ENCODE peak calls at places on chromosomes 5 and 9, in five cellular contexts. W is fibroblast of villous mesenchyme; D is effector memory CD8-positive, alpha-beta T cell; X is upper lobe of right lung; P is endothelial cell. U is an unnamed sample.

GRCh38 chr5:88602584-88602983 is 280.4 kb downstream of the MEF2C start:
- DNase-seq in X (no peak), P (no peak), D (no peak), W (no peak), U (no peak)

GRCh38 chr5:42338136-42338535 is 85.1 kb upstream of the GHR start:
- DNase-seq in W (no peak), D (no peak), X (no peak), P (no peak), U (no peak)

GRCh38 chr5:20524956-20525529 is 537.0 kb upstream of the CDH18 start:
- DNase-seq in D (no peak), W (peak), P (no peak), X (no peak), U (no peak)

GRCh38 chr5:176530983-176531901 is 6.0 kb downstream of the RNF44 start:
- DNase-seq in X (no peak), P (no peak), W (no peak), D (no peak), U (peak)

GRCh38 chr5:33180900-33181299 is 259.9 kb upstream of the TARS1 start:
- DNase-seq in P (peak), X (no peak), D (no peak), W (peak), U (no peak)

GRCh38 chr9:107819772-107820171 is 330.2 kb upstream of the KLF4 start:
- DNase-seq in P (no peak), D (no peak), X (peak), W (peak), U (peak)

GRCh38 chr5:173778152-173778782 is 109.9 kb upstream of the CPEB4 start:
- DNase-seq in D (no peak), P (no peak), X (no peak), W (no peak), U (peak)

GRCh38 chr9:105554042-105554441 is 3.9 kb upstream of the FKTN start:
- DNase-seq in D (no peak), X (no peak), P (no peak), W (no peak), U (no peak)

GRCh38 chr5:68239485-68239884 is 23.9 kb downstream of the PIK3R1 start:
- DNase-seq in D (peak), P (no peak), W (peak), X (peak), U (peak)

GRCh38 chr5:145738227-145738626 is 96.9 kb downstream of the PRELID2 start:
- DNase-seq in D (no peak), W (no peak), P (no peak), X (no peak), U (no peak)

GRCh38 chr9:110351009-110351467 is 13.4 kb upstream of the TXNDC8 start:
- DNase-seq in D (no peak), P (no peak), X (no peak), W (peak), U (no peak)

GRCh38 chr5:54454602-54455001 is 897 bp upstream of the HSPB3 start:
- DNase-seq in P (no peak), X (no peak), W (no peak), D (no peak), U (no peak)

GRCh38 chr9:96169488-96169887 is 132.5 kb downstream of the HSD17B3 start:
- DNase-seq in W (peak), D (no peak), X (no peak), P (peak), U (no peak)

GRCh38 chr5:67094476-67095300 is 101.9 kb downstream of the CD180 start:
- DNase-seq in W (peak), D (no peak), P (no peak), X (no peak), U (no peak)

GRCh38 chr5:173802670-173803165 is 85.4 kb upstream of the CPEB4 start:
- DNase-seq in D (no peak), P (no peak), X (peak), W (peak), U (peak)

GRCh38 chr5:168413596-168413995 is 72.7 kb upstream of the RARS1 start:
- DNase-seq in X (no peak), P (no peak), W (no peak), D (no peak), U (no peak)

GRCh38 chr5:82597437-82597836 is 319.3 kb upstream of the RPS23 start:
- DNase-seq in D (no peak), X (no peak), W (no peak), P (no peak), U (no peak)

GRCh38 chr9:96158909-96159575 is 142.9 kb downstream of the HSD17B3 start:
- DNase-seq in X (no peak), W (no peak), P (no peak), D (no peak), U (no peak)

GRCh38 chr5:93294184-93294583 is 286.8 kb downstream of the NR2F1-AS1 start:
- DNase-seq in X (no peak), P (no peak), W (peak), D (no peak), U (no peak)

GRCh38 chr5:15383469-15383868 is 116.5 kb upstream of the FBXL7 start:
- DNase-seq in D (no peak), W (peak), X (no peak), P (no peak), U (no peak)

GRCh38 chr5:35557199-35557598 is 60.5 kb upstream of the SPEF2 start:
- DNase-seq in D (no peak), P (no peak), X (no peak), W (no peak), U (no peak)

GRCh38 chr5:72018158-72018803 is 89.0 kb upstream of the MAP1B start:
- DNase-seq in W (peak), P (peak), D (peak), X (no peak), U (peak)

GRCh38 chr5:107301959-107302840 is 368.5 kb downstream of the EFNA5 start:
- DNase-seq in P (no peak), W (no peak), D (no peak), X (no peak), U (no peak)

GRCh38 chr9:113446323-113446740 is 17.2 kb upstream of the RGS3 start:
- DNase-seq in X (no peak), P (no peak), D (peak), W (peak), U (no peak)

GRCh38 chr9:135605238-135605781 is 34.0 kb downstream of the GLT6D1 start:
- DNase-seq in D (no peak), W (peak), P (no peak), X (peak), U (no peak)

GRCh38 chr5:147248584-147248983 is 13.8 kb downstream of the STK32A start:
- DNase-seq in P (no peak), D (no peak), X (no peak), W (no peak), U (no peak)

GRCh38 chr5:73370076-73370475 is 78.5 kb downstream of the FOXD1 start:
- DNase-seq in X (no peak), W (no peak), D (no peak), P (no peak), U (no peak)

GRCh38 chr5:174352681-174353080 is 307.2 kb downstream of the NSG2 start:
- DNase-seq in W (no peak), P (no peak), X (no peak), D (no peak), U (no peak)

GRCh38 chr5:64632251-64632650 is 58.1 kb upstream of the SHISAL2B start:
- DNase-seq in X (no peak), W (peak), D (no peak), P (no peak), U (peak)

GRCh38 chr5:6188344-6188743 is 190.0 kb downstream of the MED10 start:
- DNase-seq in W (no peak), X (no peak), P (no peak), D (no peak), U (no peak)

GRCh38 chr5:144040615-144041394 is 129.7 kb downstream of the YIPF5 start:
- DNase-seq in X (no peak), P (no peak), W (no peak), D (no peak), U (no peak)